ENCODE peak calls at places on chromosomes 2 and 18, in five cellular contexts. J is hepatocyte, L is fibroblast of lung, O is IMR-90, S is heart right ventricle. C is an unnamed sample.
A peak's percentile ranks its signal among the peaks of the same experiment; 100 is the strongest.

GRCh38 chr2:28161466-28161865 is 231.2 kb upstream of the FOSL2 start:
- DNase-seq in J (no peak), L (peak; percentile 73), O (no peak), S (no peak), C (no peak)

GRCh38 chr2:162297925-162298552 is 20.4 kb downstream of the IFIH1 start:
- DNase-seq in J (peak; percentile 87), L (peak; percentile 85), O (peak; percentile 81), S (peak; percentile 83), C (peak; percentile 77)

GRCh38 chr2:67808112-67808511 is 254.7 kb downstream of the C1D start:
- DNase-seq in J (no peak), L (no peak), O (no peak), S (no peak), C (no peak)

GRCh38 chr2:237205551-237205950 is 119.9 kb downstream of the COPS8 start:
- DNase-seq in J (no peak), L (no peak), O (no peak), S (no peak), C (peak; percentile 92)

GRCh38 chr2:107545851-107546250 is 280.8 kb upstream of the RGPD4 start:
- DNase-seq in J (no peak), L (no peak), O (no peak), S (no peak), C (peak; percentile 18)

GRCh38 chr2:102615620-102616436 is 3.5 kb upstream of the SLC9A2 start:
- DNase-seq in J (peak; percentile 88), L (peak; percentile 67), O (peak; percentile 57), S (peak; percentile 7), C (peak; percentile 68)

GRCh38 chr18:3458952-3459853 is 9.2 kb downstream of the TGIF1 start:
- DNase-seq in J (no peak), L (peak; percentile 61), O (peak; percentile 74), S (no peak), C (no peak)

GRCh38 chr2:232502513-232502900 is 14.9 kb upstream of the ECEL1 start:
- DNase-seq in J (no peak), L (no peak), O (peak; percentile 6), S (no peak), C (no peak)

GRCh38 chr2:150063432-150063889 is 424.0 kb downstream of the RND3 start:
- DNase-seq in J (no peak), L (peak; percentile 65), O (peak; percentile 85), S (no peak), C (no peak)

GRCh38 chr18:50700245-50701165 is 119.3 kb downstream of the MRO start:
- DNase-seq in J (no peak), L (no peak), O (no peak), S (no peak), C (no peak)

GRCh38 chr2:84317135-84317534 is 141.9 kb downstream of the SUCLG1 start:
- DNase-seq in J (no peak), L (no peak), O (no peak), S (no peak), C (no peak)

GRCh38 chr18:34746614-34747013 is 36.5 kb downstream of the DTNA start:
- DNase-seq in J (no peak), L (no peak), O (no peak), S (no peak), C (no peak)

GRCh38 chr2:130336877-130337734 is 5.6 kb upstream of the IMP4 start:
- DNase-seq in J (peak; percentile 93), L (peak; percentile 87), O (peak; percentile 77), S (peak; percentile 79), C (peak; percentile 85)

GRCh38 chr2:55048514-55048924 is 1.7 kb downstream of the RTN4 start:
- DNase-seq in J (peak; percentile 52), L (peak; percentile 58), O (peak; percentile 45), S (peak; percentile 19), C (peak; percentile 44)

GRCh38 chr2:239125726-239126675 is 274.8 kb downstream of the HDAC4 start:
- DNase-seq in J (no peak), L (no peak), O (no peak), S (no peak), C (no peak)
- H3K36me3 ChIP-seq in J (no peaks in the 10 kb centered on the region), L (peaks cover 7% of the 10 kb centered on the region), O (peaks cover 60% of the 10 kb centered on the region), S (peaks cover 84% of the 10 kb centered on the region), C (peaks cover 21% of the 10 kb centered on the region)

DNA sequence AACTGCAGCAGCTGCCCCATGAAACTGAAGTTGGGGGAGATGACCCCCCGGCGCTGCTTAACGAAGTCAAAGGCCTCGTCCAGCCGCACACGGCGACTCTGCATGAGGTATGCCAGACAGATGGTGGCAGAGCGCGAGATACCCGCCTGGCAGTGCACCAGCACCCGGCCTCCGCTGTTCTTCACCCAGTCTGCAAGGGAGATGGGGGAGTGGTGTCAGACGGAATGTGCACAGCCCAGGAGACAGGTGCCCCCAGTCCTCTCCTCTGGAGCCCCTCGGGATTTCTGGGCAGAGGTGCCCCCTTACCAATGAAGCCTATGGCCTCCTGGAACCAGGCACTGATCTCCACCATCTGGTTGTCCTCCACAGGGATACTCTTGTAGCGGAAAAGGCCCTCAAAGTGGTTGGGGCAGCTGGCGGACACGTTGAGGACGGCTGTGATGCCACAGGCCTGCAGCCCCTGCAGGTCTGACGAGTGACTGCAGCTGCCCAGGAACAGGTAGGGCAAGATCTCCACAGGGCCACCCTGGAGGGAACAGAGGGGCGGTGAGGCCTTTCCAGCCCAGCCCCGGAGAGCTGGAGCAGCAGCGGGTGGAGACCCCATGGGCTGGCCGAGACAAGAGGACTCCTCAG is 1.3 kb downstream of the DUSP2 start:
- DNase-seq in J (no peak), L (no peak), O (no peak), S (no peak), C (no peak)
- TF ChIP-seq CTCF in J (no peak), L (no peak), O (no peak), S (no peak), C (no peak)

DNA sequence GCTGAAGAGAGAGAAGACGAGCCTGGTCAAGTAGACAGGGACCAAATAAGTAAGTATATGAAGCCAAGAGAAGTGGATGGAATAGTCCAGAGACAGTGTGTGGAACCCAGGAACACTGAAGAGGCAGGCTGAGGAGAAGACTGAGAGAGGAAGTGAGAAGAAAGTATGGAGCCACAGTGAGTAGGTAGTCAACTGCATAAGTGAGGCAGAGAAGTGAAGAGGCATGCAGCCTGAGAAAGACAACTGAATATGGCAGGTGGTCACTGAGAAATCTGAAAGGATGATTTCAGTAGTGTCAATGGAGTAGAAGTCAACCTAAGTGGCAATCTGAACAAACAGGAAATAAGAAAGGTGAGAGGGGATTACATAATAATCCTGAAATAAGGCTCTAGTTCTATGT is 55.4 kb downstream of the CWC22 start:
- DNase-seq in J (no peak), L (no peak), O (no peak), S (no peak), C (no peak)
- H3K36me3 ChIP-seq in J (no peaks in the 10 kb centered on the region), L (peaks cover 7% of the 10 kb centered on the region), O (peaks cover 12% of the 10 kb centered on the region), S (peaks cover 98% of the 10 kb centered on the region), C (peaks cover 62% of the 10 kb centered on the region)

GRCh38 chr2:103734911-103735310 is 973.1 kb downstream of the TMEM182 start:
- DNase-seq in J (no peak), L (no peak), O (no peak), S (no peak), C (no peak)
- TF ChIP-seq CTCF in J (no peak), L (no peak), O (no peak), S (no peak), C (no peak)

GRCh38 chr2:47029737-47030524 is 114.3 kb upstream of the MCFD2 start:
- DNase-seq in J (peak; percentile 52), L (no peak), O (peak; percentile 52), S (no peak), C (no peak)

GRCh38 chr2:47034973-47035609 is 119.5 kb upstream of the MCFD2 start:
- DNase-seq in J (peak; percentile 31), L (no peak), O (no peak), S (peak; percentile 65), C (no peak)

GRCh38 chr2:47033102-47033880 is 117.7 kb upstream of the MCFD2 start:
- DNase-seq in J (no peak), L (no peak), O (no peak), S (no peak), C (no peak)

GRCh38 chr2:47032773-47033101 is 117.1 kb upstream of the MCFD2 start:
- DNase-seq in J (no peak), L (no peak), O (no peak), S (no peak), C (no peak)

GRCh38 chr2:47031909-47032668 is 116.5 kb upstream of the MCFD2 start:
- DNase-seq in J (peak; percentile 44), L (no peak), O (no peak), S (no peak), C (no peak)
- H3K36me3 ChIP-seq in J (no peaks in the 10 kb centered on the region), L (peaks cover 22% of the 10 kb centered on the region), O (peaks cover 46% of the 10 kb centered on the region), S (peaks cover 51% of the 10 kb centered on the region), C (no peaks in the 10 kb centered on the region)

GRCh38 chr2:190156750-190157277 is 94.3 kb upstream of the MSTN start:
- DNase-seq in J (no peak), L (no peak), O (no peak), S (no peak), C (no peak)
- TF ChIP-seq CTCF in J (no peak), L (no peak), O (no peak), S (no peak), C (no peak)

DNA sequence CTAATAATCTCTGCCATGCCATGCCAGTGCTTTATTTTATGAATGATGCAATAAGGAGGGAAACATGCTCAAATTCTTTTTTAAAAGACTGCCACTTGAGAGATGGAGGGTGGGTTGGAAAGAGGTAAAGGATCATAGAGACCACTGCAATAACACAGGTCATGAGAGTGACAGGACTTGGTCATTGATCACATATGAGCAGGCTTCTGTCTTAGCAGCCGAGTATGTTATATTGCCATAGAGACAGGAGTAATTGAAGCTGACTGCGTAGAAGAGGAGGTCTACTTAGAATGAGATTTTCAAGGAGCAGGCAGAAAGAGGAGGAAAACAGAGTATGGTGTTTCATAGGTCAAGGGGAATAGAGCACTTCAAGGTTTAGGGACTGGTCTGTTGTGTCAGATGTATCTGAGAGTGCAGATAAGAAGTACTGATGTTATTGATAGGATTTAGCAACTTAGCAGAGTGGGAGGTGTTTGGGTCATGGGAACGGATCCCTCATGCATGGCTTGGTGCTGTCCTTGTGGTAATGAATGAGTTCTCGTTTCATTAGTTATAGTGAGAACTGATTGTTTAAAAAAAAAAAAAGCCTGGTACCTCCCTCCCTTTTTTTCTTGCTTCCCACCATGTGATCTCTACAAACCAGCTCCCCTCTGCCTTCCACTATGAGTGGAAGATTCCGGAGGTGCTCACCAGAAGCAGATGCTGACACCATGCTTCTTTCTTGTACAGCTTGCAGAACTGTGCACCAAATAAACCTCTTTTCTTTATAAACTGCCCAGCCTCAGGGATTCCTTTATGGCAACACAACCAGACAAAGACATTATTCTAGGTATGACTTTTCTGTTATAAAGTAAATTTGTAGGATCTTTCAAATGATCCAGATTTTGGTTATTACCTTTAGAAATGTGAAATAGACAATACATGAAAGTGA is 32.8 kb downstream of the UGP2 start:
- DNase-seq in J (no peak), L (no peak), O (no peak), S (no peak), C (no peak)
- H3K36me3 ChIP-seq in J (peaks cover 4% of the 10 kb centered on the region), L (no peaks in the 10 kb centered on the region), O (peaks cover 14% of the 10 kb centered on the region), S (peaks cover 44% of the 10 kb centered on the region), C (peaks cover 15% of the 10 kb centered on the region)

DNA sequence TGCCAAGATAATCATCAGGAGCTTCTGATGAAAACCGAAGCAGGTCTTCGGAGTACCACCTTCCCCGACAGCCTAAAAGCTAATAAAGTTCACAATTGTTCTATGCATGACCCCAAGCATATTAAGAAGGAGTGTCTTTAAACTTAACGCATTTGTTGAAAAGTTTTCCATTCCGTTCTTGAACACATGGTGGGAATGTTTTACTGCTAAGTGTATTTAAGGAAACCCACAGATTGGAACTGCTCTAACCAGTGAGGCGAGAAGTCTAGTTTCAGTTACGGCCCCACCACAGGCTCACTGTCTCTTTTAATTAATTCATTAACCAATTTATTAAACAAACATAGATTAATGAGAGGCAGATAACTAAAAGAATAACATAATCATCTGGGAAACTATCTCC is 152.4 kb downstream of the ANKRD44 start:
- DNase-seq in J (no peak), L (no peak), O (no peak), S (no peak), C (no peak)
- TF ChIP-seq CTCF in J (no peak), L (no peak), O (no peak), S (no peak), C (no peak)

GRCh38 chr2:43941359-43941758 is 54.4 kb downstream of the LRPPRC start:
- DNase-seq in J (no peak), L (no peak), O (no peak), S (no peak), C (peak; percentile 54)
- H3K36me3 ChIP-seq in J (no peaks in the 10 kb centered on the region), L (peaks cover 7% of the 10 kb centered on the region), O (peaks cover 6% of the 10 kb centered on the region), S (peaks cover 84% of the 10 kb centered on the region), C (peaks cover 44% of the 10 kb centered on the region)